ENCODE peak calls at places on chromosomes 2 and 18, in nine cellular contexts. R is IMR-90, T is caudate nucleus, L is ACHN, M is gastrocnemius medialis, H is psoas muscle, C is Right ventricle myocardium superior, J is stomach, B is left ventricle myocardium inferior. E is an unnamed sample.

GRCh38 chr2:217826505-217826904 is 176.3 kb downstream of the TNS1 start:
- DNase-seq in T (no peak), B (peak), L (no peak), H (peak), M (peak), R (no peak), C (peak), J (no peak), E (peak)

GRCh38 chr2:70607121-70607551 is 53.5 kb upstream of the TGFA start:
- DNase-seq in B (no peak), M (no peak), H (no peak), C (no peak), R (no peak), T (no peak), J (no peak), L (no peak), E (no peak)

GRCh38 chr18:7417742-7418141 is 149.4 kb upstream of the PTPRM start:
- DNase-seq in M (no peak), L (no peak), B (no peak), H (no peak), T (no peak), C (no peak), J (no peak), R (no peak), E (no peak)

GRCh38 chr2:73263540-73264331 is 20.5 kb downstream of the FBXO41 start:
- DNase-seq in B (no peak), C (no peak), H (no peak), L (no peak), T (no peak), M (no peak), R (no peak), J (no peak), E (no peak)

GRCh38 chr2:138550670-138551287 is 49.2 kb downstream of the SPOPL start:
- DNase-seq in L (no peak), B (no peak), R (no peak), M (no peak), J (no peak), T (no peak), C (no peak), H (no peak), E (no peak)

GRCh38 chr2:43939695-43940094 is 56.1 kb downstream of the LRPPRC start:
- DNase-seq in H (no peak), L (no peak), B (no peak), T (no peak), C (no peak), J (no peak), M (no peak), R (no peak), E (no peak)

GRCh38 chr2:12044857-12045256 is 298.4 kb downstream of the LPIN1 start:
- DNase-seq in H (no peak), B (no peak), J (no peak), M (no peak), L (no peak), T (no peak), R (no peak), C (no peak), E (no peak)

GRCh38 chr18:21904856-21905255 is 164.3 kb downstream of the MIB1 start:
- DNase-seq in C (peak), B (no peak), M (no peak), T (no peak), L (no peak), R (no peak), J (no peak), H (no peak), E (no peak)

GRCh38 chr2:207734264-207734635 is 22.8 kb downstream of the CCNYL1 start:
- DNase-seq in T (no peak), B (no peak), J (no peak), H (no peak), L (peak), R (peak), M (no peak), C (no peak), E (no peak)

GRCh38 chr2:232871835-232872736 is 2.0 kb downstream of the SNORC start:
- DNase-seq in R (no peak), M (no peak), T (peak), C (no peak), H (peak), B (no peak), L (no peak), J (no peak), E (no peak)

GRCh38 chr18:48797841-48798255 is 152.9 kb downstream of the SMAD7 start:
- DNase-seq in H (peak), M (peak), B (peak), J (no peak), R (no peak), T (no peak), L (no peak), C (peak), E (no peak)

GRCh38 chr2:219081701-219082331 is 21.1 kb upstream of the IHH start:
- DNase-seq in R (no peak), T (no peak), L (no peak), B (no peak), C (no peak), H (no peak), M (no peak), J (no peak), E (peak)

GRCh38 chr2:241546771-241547498 is 11.6 kb upstream of the BOK start:
- DNase-seq in T (no peak), B (no peak), M (no peak), H (peak), L (peak), J (no peak), C (no peak), R (peak), E (no peak)

GRCh38 chr2:199581935-199582336 is 124.2 kb upstream of the SATB2 start:
- DNase-seq in M (no peak), C (no peak), T (no peak), H (no peak), R (peak), J (no peak), L (no peak), B (no peak), E (no peak)

GRCh38 chr18:3510896-3511295 is 60.9 kb downstream of the TGIF1 start:
- DNase-seq in C (no peak), H (no peak), T (no peak), M (no peak), B (no peak), R (no peak), L (no peak), J (no peak), E (no peak)

GRCh38 chr2:165874445-165875039 is 79.0 kb downstream of the TTC21B start:
- DNase-seq in M (no peak), H (no peak), J (no peak), T (no peak), B (no peak), L (peak), C (no peak), R (peak), E (peak)

GRCh38 chr18:73479472-73479871 is 611.7 kb upstream of the NETO1 start:
- DNase-seq in C (no peak), T (no peak), H (no peak), M (no peak), L (no peak), J (no peak), R (peak), B (no peak), E (no peak)

GRCh38 chr2:20617081-20617575 is 33.8 kb downstream of the HS1BP3 start:
- DNase-seq in B (peak), C (peak), L (no peak), H (peak), J (peak), R (no peak), T (no peak), M (peak), E (peak)

GRCh38 chr2:215680605-215681598 is 245.0 kb upstream of the FN1 start:
- DNase-seq in L (no peak), R (peak), T (no peak), H (no peak), J (no peak), C (no peak), M (no peak), B (no peak), E (no peak)

GRCh38 chr2:180021850-180022249 is 14.8 kb upstream of the CWC22 start:
- DNase-seq in J (no peak), L (no peak), B (no peak), R (no peak), M (no peak), C (no peak), H (no peak), T (no peak), E (no peak)

GRCh38 chr2:233832869-233833812 is 21.2 kb downstream of the HJURP start:
- DNase-seq in C (no peak), M (no peak), B (no peak), L (peak), R (peak), J (peak), H (no peak), T (no peak), E (no peak)

GRCh38 chr2:41197781-41198180 is 745.9 kb upstream of the SLC8A1 start:
- DNase-seq in J (no peak), R (no peak), M (no peak), C (no peak), L (peak), T (no peak), B (no peak), H (no peak), E (no peak)

GRCh38 chr2:199910338-199911051 is 598 bp upstream of the C2orf69 start:
- DNase-seq in M (no peak), J (no peak), L (no peak), R (no peak), B (no peak), H (no peak), T (no peak), C (no peak), E (no peak)

GRCh38 chr2:183543731-183544130 is 419.5 kb downstream of the NUP35 start:
- DNase-seq in R (no peak), H (no peak), J (no peak), L (no peak), T (no peak), B (no peak), C (no peak), M (no peak), E (peak)

GRCh38 chr2:235187806-235188205 is 236.0 kb downstream of the SH3BP4 start:
- DNase-seq in L (no peak), C (no peak), B (no peak), R (no peak), J (no peak), H (no peak), T (no peak), M (no peak), E (no peak)

GRCh38 chr2:231541605-231542509 is 11.6 kb upstream of the NMUR1 start:
- DNase-seq in C (no peak), H (no peak), M (peak), J (no peak), B (no peak), R (no peak), T (no peak), L (peak), E (no peak)

GRCh38 chr2:99404800-99405669 is 67.8 kb downstream of the EIF5B start:
- DNase-seq in C (no peak), B (no peak), J (no peak), L (no peak), T (no peak), H (no peak), M (peak), R (no peak), E (no peak)

GRCh38 chr2:101986804-101987740 is 4.7 kb upstream of the IL1R2 start:
- DNase-seq in J (no peak), B (no peak), T (no peak), M (no peak), H (no peak), L (peak), R (no peak), C (no peak), E (peak)

GRCh38 chr2:49251766-49252165 is 97.5 kb upstream of the FSHR start:
- DNase-seq in J (no peak), R (peak), C (no peak), H (no peak), T (no peak), M (no peak), L (peak), B (no peak), E (no peak)

GRCh38 chr2:3867451-3867850 is 164.1 kb downstream of the DCDC2C start:
- DNase-seq in M (no peak), C (no peak), J (no peak), T (no peak), H (no peak), B (no peak), R (no peak), L (no peak), E (no peak)

GRCh38 chr2:73172963-73173362 is 29.4 kb upstream of the NOTO start:
- DNase-seq in L (no peak), C (no peak), M (no peak), B (no peak), J (no peak), T (no peak), H (no peak), R (peak), E (no peak)

GRCh38 chr18:51514128-51514527 is 316.6 kb upstream of the MEX3C start:
- DNase-seq in R (no peak), M (no peak), H (no peak), T (no peak), J (no peak), L (no peak), B (no peak), C (no peak), E (no peak)

GRCh38 chr2:177397501-177398289 is 5.1 kb downstream of the AGPS start:
- DNase-seq in M (no peak), H (no peak), C (no peak), L (peak), T (no peak), J (no peak), R (peak), B (no peak), E (peak)

GRCh38 chr18:43314931-43315330 is 37.6 kb upstream of the SYT4 start:
- DNase-seq in H (no peak), J (no peak), B (no peak), L (no peak), R (no peak), M (no peak), T (no peak), C (no peak), E (no peak)

GRCh38 chr2:234725528-234726264 is 226.1 kb upstream of the SH3BP4 start:
- DNase-seq in T (no peak), C (no peak), R (peak), M (peak), B (no peak), L (no peak), J (no peak), H (no peak), E (peak)

GRCh38 chr2:181183878-181184553 is 203.6 kb downstream of the UBE2E3 start:
- DNase-seq in R (no peak), B (no peak), H (no peak), T (no peak), L (no peak), C (no peak), J (no peak), M (no peak), E (no peak)

GRCh38 chr2:226048625-226049024 is 649.1 kb downstream of the NYAP2 start:
- DNase-seq in L (no peak), R (peak), H (no peak), M (no peak), C (no peak), J (no peak), B (no peak), T (no peak), E (no peak)

GRCh38 chr2:237878321-237879057 is 19.1 kb downstream of the RAMP1 start:
- DNase-seq in J (peak), C (no peak), B (no peak), R (no peak), L (no peak), H (peak), M (no peak), T (no peak), E (no peak)

E was measured in colonic mucosa.